ENCODE peak calls at places on chromosomes 5 and 9, in six cellular contexts. W is nephron progenitor cell, H is AG10803, I is Peyer's patch, Q is psoas muscle, N is PC-3. U is an unnamed sample.

GRCh38 chr9:76521906-76522305 is 62.9 kb downstream of the GCNT1 start:
- DNase-seq in Q (no peak), W (no peak), I (no peak), H (no peak), N (no peak), U (no peak)

GRCh38 chr5:136109453-136109852 is 23.2 kb upstream of the SMAD5 start:
- DNase-seq in W (no peak), Q (no peak), N (no peak), H (no peak), I (no peak), U (no peak)

GRCh38 chr9:69455311-69455710 is 130.3 kb downstream of the ENTREP1 start:
- DNase-seq in H (no peak), I (no peak), Q (no peak), N (no peak), W (no peak), U (no peak)

GRCh38 chr5:181215997-181216982 is 6.8 kb upstream of the TRIM41 start:
- DNase-seq in H (no peak), Q (no peak), I (no peak), N (peak; percentile 65), W (no peak), U (no peak)

GRCh38 chr5:55037046-55037771 is 13.2 kb downstream of the GZMK start:
- DNase-seq in I (peak; percentile 65), N (no peak), H (peak; percentile 15), Q (no peak), W (no peak), U (no peak)

GRCh38 chr9:132094314-132094791 is 14.7 kb upstream of the MED27 start:
- DNase-seq in Q (no peak), N (peak; percentile 79), H (peak; percentile 73), W (no peak), I (no peak), U (no peak)

GRCh38 chr9:21314152-21314551 is 9.0 kb upstream of the IFNA5 start:
- DNase-seq in H (peak; percentile 9), Q (no peak), W (no peak), I (no peak), N (no peak), U (no peak)

GRCh38 chr5:140287776-140288521 is 15.0 kb downstream of the PFDN1 start:
- DNase-seq in Q (no peak), W (no peak), I (no peak), N (no peak), H (no peak), U (no peak)

GRCh38 chr5:73796164-73797141 is 170.5 kb downstream of the ARHGEF28 start:
- DNase-seq in N (peak; percentile 87), H (peak; percentile 96), W (no peak), I (no peak), Q (no peak), U (no peak)

GRCh38 chr5:133944263-133945230 is 23.9 kb downstream of the C5orf15 start:
- DNase-seq in W (peak; percentile 66), N (peak; percentile 82), H (peak; percentile 17), I (peak; percentile 81), Q (no peak), U (no peak)

GRCh38 chr5:159641371-159642039 is 274.8 kb upstream of the ADRA1B start:
- DNase-seq in H (no peak), I (no peak), N (no peak), W (no peak), Q (no peak), U (no peak)

GRCh38 chr5:172858511-172858989 is 24.5 kb downstream of the ERGIC1 start:
- DNase-seq in N (peak; percentile 54), W (no peak), H (no peak), Q (peak; percentile 39), I (peak; percentile 77), U (no peak)

GRCh38 chr5:142032747-142033631 is 20.2 kb upstream of the GNPDA1 start:
- DNase-seq in I (no peak), W (no peak), Q (no peak), H (no peak), N (peak; percentile 18), U (no peak)

GRCh38 chr9:1604942-1605560 is 410.1 kb upstream of the SMARCA2 start:
- DNase-seq in N (peak; percentile 51), W (no peak), Q (no peak), H (peak; percentile 18), I (no peak), U (no peak)

GRCh38 chr5:113338628-113339027 is 96.2 kb downstream of the TSSK1B start:
- DNase-seq in W (no peak), Q (no peak), N (peak; percentile 14), H (no peak), I (no peak), U (no peak)

GRCh38 chr5:141873933-141874261 is 4.3 kb downstream of the PCDH1 start:
- DNase-seq in W (no peak), Q (no peak), I (no peak), N (no peak), H (no peak), U (no peak)

GRCh38 chr5:95163079-95163478 is 121.8 kb downstream of the MCTP1 start:
- DNase-seq in N (no peak), I (no peak), Q (no peak), W (no peak), H (no peak), U (no peak)

GRCh38 chr5:88683506-88684135 is 199.4 kb downstream of the MEF2C start:
- DNase-seq in W (peak; percentile 49), Q (no peak), I (no peak), N (peak; percentile 39), H (no peak), U (no peak)

GRCh38 chr5:102152906-102153787 is 142.9 kb downstream of the SLCO4C1 start:
- DNase-seq in H (no peak), I (no peak), W (peak; percentile 22), N (peak; percentile 68), Q (no peak), U (no peak)

DNA sequence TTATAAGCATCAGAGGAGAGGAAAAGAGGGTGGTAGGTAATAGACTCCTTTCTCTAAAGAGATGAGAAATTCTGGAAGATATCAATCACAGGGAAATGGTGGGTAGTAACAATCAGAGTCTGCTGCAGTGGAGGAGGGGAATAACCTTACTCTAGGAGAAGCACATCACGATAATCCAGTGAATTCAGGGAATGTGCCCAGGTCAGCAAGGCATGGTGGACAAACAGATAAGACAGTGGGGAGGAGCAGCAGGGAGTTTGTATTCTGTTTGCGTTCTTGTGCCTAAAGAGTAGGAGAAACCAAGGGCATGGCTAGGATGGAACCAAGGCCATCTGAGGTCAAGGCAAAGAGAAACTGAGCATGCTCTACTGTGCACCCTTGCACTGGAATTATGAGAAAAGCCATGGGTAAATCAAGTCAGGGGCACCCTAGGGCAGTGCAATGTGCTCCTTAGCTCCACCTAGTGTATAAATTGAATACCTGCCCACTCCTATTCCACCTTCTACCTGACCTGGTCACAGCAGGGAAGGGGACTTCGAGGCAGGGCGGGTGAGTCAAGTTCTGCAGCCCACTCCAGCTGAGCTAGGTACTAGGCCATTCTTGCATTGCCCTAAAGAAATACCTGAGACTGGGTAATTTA is 31.6 kb downstream of the RETREG1 start:
- DNase-seq in W (no peak), H (no peak), Q (no peak), N (peak; percentile 51), I (no peak), U (no peak)
- TF ChIP-seq CTCF in W (no peak), H (peak; percentile 38), Q (peak; percentile 34), N (peak; percentile 91), I (peak; percentile 45), U (no peak)

GRCh38 chr9:122007837-122008236 is 85.3 kb downstream of the TTLL11 start:
- DNase-seq in H (no peak), W (no peak), Q (no peak), I (no peak), N (no peak), U (no peak)

GRCh38 chr9:122001491-122002201 is 91.5 kb downstream of the TTLL11 start:
- DNase-seq in I (no peak), N (no peak), H (peak; percentile 43), W (no peak), Q (peak; percentile 51), U (no peak)

GRCh38 chr9:122008559-122008958 is 84.5 kb downstream of the TTLL11 start:
- DNase-seq in N (no peak), Q (no peak), I (no peak), W (no peak), H (no peak), U (no peak)

GRCh38 chr9:122004589-122004988 is 88.5 kb downstream of the TTLL11 start:
- DNase-seq in I (no peak), W (no peak), H (no peak), Q (no peak), N (no peak), U (no peak)

DNA sequence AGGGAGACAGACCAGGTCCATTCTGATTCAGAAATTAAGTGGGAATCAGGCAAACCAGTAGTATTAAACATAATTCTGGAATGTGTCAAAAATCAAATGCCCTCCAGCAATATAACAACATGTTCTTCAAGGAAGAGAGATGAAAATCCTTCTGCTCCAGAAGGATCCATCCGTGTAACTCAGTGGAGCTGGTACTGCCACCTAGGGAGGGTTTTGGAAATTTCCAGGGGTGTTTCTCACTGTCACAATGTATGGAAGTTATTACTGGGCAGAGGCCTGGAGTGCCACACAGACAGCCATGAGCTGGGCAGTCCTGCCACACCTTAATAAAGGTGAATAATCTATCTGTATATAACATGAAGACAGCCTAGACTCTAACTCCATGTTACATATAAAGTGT is 87.5 kb downstream of the TTLL11 start:
- DNase-seq in I (no peak), Q (no peak), W (no peak), N (peak; percentile 62), H (peak; percentile 38), U (no peak)
- TF ChIP-seq CTCF in I (peak; percentile 12), Q (peak; percentile 22), W (peak; percentile 31), N (peak; percentile 67), H (peak; percentile 66), U (no peak)

GRCh38 chr5:92644271-92644886 is 936.6 kb downstream of the NR2F1-AS1 start:
- DNase-seq in Q (no peak), H (no peak), N (no peak), W (no peak), I (no peak), U (no peak)
- TF ChIP-seq CTCF in Q (no peak), H (no peak), N (peak; percentile 15), W (no peak), I (no peak), U (no peak)

GRCh38 chr5:33890147-33890546 is 1.6 kb downstream of the ADAMTS12 start:
- DNase-seq in H (no peak), N (no peak), Q (no peak), W (no peak), I (no peak), U (no peak)

GRCh38 chr5:33892419-33893151 is 795 bp upstream of the ADAMTS12 start:
- DNase-seq in H (peak; percentile 99), Q (peak; percentile 32), W (no peak), N (peak; percentile 91), I (no peak), U (peak; percentile 37)

GRCh38 chr5:33891731-33892418 is at the start of gene ADAMTS12:
- DNase-seq in Q (peak; percentile 50), N (no peak), W (peak; percentile 82), H (peak; percentile 54), I (no peak), U (no peak)

GRCh38 chr5:33888582-33888981 is 3.2 kb downstream of the ADAMTS12 start:
- DNase-seq in N (no peak), I (no peak), H (peak; percentile 67), W (no peak), Q (no peak), U (no peak)

GRCh38 chr5:33890633-33891032 is 1.2 kb downstream of the ADAMTS12 start:
- DNase-seq in W (peak; percentile 23), I (no peak), N (no peak), H (peak; percentile 38), Q (no peak), U (no peak)
- TF ChIP-seq CTCF in W (peak; percentile 21), I (no peak), N (no peak), H (peak; percentile 51), Q (no peak), U (no peak)

U was measured in breast epithelium.